ENCODE peak calls at places on chromosomes 13 and 19, in four cellular contexts. C is choroid plexus epithelial cell; S is NCI-H1092; V is activated T-helper 2 cell treated with anti-CD3 and anti-CD28 coated beads, Interferon-gamma antibody, Interleukin-2, Interleukin-4, amounts not matched to agents 10 μg/mL and 5 μg/mL and 100 μg/mL, durations not matched to agents 14 hours and 24 hours and 36 hours. U is an unnamed sample.

GRCh38 chr13:95192998-95193397 is 108.3 kb downstream of the ABCC4 start:
- DNase-seq in C (no peak), S (no peak), V (no peak), U (no peak)

GRCh38 chr13:98794498-98794897 is 42.0 kb upstream of the SLC15A1 start:
- DNase-seq in V (no peak), C (no peak), S (no peak), U (no peak)

GRCh38 chr19:51808333-51808986 is 13.5 kb downstream of the FPR3 start:
- DNase-seq in S (no peak), V (no peak), C (peak; percentile 86), U (peak; percentile 79)

GRCh38 chr13:32384702-32385101 is 43.2 kb downstream of the N4BP2L1 start:
- DNase-seq in C (no peak), V (no peak), S (no peak), U (no peak)

GRCh38 chr19:49071860-49072547 is 495 bp downstream of the KCNA7 start:
- DNase-seq in S (no peak), C (no peak), V (no peak), U (no peak)

GRCh38 chr19:20077791-20078463 is at the start of gene ZNF90:
- DNase-seq in C (peak; percentile 99), V (peak; percentile 69), S (peak; percentile 89), U (peak; percentile 85)

GRCh38 chr19:43662487-43662886 is 7.5 kb downstream of the PLAUR start:
- DNase-seq in C (peak; percentile 47), S (no peak), V (no peak), U (peak; percentile 28)

GRCh38 chr13:111590796-111591195 is 270.4 kb downstream of the TEX29 start:
- DNase-seq in C (no peak), V (no peak), S (no peak), U (no peak)

GRCh38 chr19:1856698-1857603 is 6.4 kb downstream of the KLF16 start:
- DNase-seq in S (no peak), V (peak; percentile 32), C (peak; percentile 73), U (peak; percentile 79)

GRCh38 chr19:39408392-39409206 is 2.0 kb downstream of the ZFP36 start:
- DNase-seq in C (peak; percentile 56), S (no peak), V (no peak), U (peak; percentile 78)

GRCh38 chr13:40876020-40876738 is 86.8 kb downstream of the SLC25A15 start:
- DNase-seq in V (no peak), C (no peak), S (no peak), U (no peak)

GRCh38 chr19:13024126-13024957 is 29.1 kb downstream of the NFIX start:
- DNase-seq in S (peak; percentile 29), V (no peak), C (peak; percentile 30), U (no peak)

GRCh38 chr19:35290381-35291135 is 1.4 kb upstream of the MAG start:
- DNase-seq in C (no peak), S (no peak), V (no peak), U (no peak)

GRCh38 chr19:14758816-14759215 is 19.5 kb downstream of the ADGRE2 start:
- DNase-seq in S (no peak), V (no peak), C (peak; percentile 5), U (no peak)

GRCh38 chr13:37476874-37477273 is 121.7 kb downstream of the POSTN start:
- DNase-seq in V (no peak), S (no peak), C (peak; percentile 23), U (peak; percentile 51)

GRCh38 chr19:10088949-10089554 is 2.9 kb downstream of the SHFL start:
- DNase-seq in C (peak; percentile 15), V (no peak), S (no peak), U (no peak)

GRCh38 chr19:15210323-15210774 is 9.6 kb upstream of the NOTCH3 start:
- DNase-seq in C (no peak), S (no peak), V (no peak), U (peak; percentile 97)

GRCh38 chr13:110682746-110683145 is 23.2 kb downstream of the CARS2 start:
- DNase-seq in C (no peak), V (no peak), S (no peak), U (no peak)

GRCh38 chr13:114257014-114257413 is 22.3 kb downstream of the CDC16 start:
- DNase-seq in C (no peak), S (no peak), V (no peak), U (no peak)

GRCh38 chr19:294341-294818 is 3.2 kb upstream of the PLPP2 start:
- DNase-seq in C (peak; percentile 23), S (no peak), V (no peak), U (no peak)

U was measured in cardiac fibroblast.